ENCODE peak calls at places on chromosomes 6 and 20, in six cellular contexts. J is epithelial cell of esophagus, T is uterus, W is omental fat pad, R is body of pancreas, P is GM12865. S is an unnamed sample.

GRCh38 chr6:31730631-31731086 is 1.6 kb upstream of the DDAH2 start:
- DNase-seq in J (no peak), T (no peak), W (no peak), R (no peak), P (no peak), S (no peak)

GRCh38 chr6:110221738-110222137 is 41.5 kb downstream of the CDC40 start:
- DNase-seq in J (no peak), T (no peak), W (no peak), R (no peak), P (no peak), S (no peak)

GRCh38 chr6:71289039-71289801 is 609 bp downstream of the OGFRL1 start:
- DNase-seq in J (peak), T (no peak), W (no peak), R (peak), P (peak), S (peak)

GRCh38 chr6:13846841-13847240 is 32.5 kb upstream of the MCUR1 start:
- DNase-seq in J (no peak), T (no peak), W (no peak), R (no peak), P (no peak), S (no peak)

GRCh38 chr6:2782356-2782708 is 17.1 kb downstream of the WRNIP1 start:
- DNase-seq in J (no peak), T (no peak), W (no peak), R (no peak), P (no peak), S (no peak)

GRCh38 chr6:125968493-125968892 is 11.9 kb downstream of the HINT3 start:
- DNase-seq in J (no peak), T (no peak), W (no peak), R (no peak), P (no peak), S (no peak)

GRCh38 chr20:23153696-23154341 is 67.7 kb upstream of the CD93 start:
- DNase-seq in J (peak), T (no peak), W (no peak), R (no peak), P (no peak), S (no peak)

GRCh38 chr6:98576811-98577210 is 257.6 kb upstream of the POU3F2 start:
- DNase-seq in J (no peak), T (no peak), W (no peak), R (no peak), P (no peak), S (no peak)

GRCh38 chr20:38085031-38085430 is 51.5 kb downstream of the RPRD1B start:
- DNase-seq in J (no peak), T (no peak), W (no peak), R (no peak), P (no peak), S (no peak)

GRCh38 chr20:53163486-53163885 is 191.3 kb downstream of the TSHZ2 start:
- DNase-seq in J (peak), T (no peak), W (no peak), R (peak), P (peak), S (no peak)

GRCh38 chr6:167996424-167997199 is 859 bp upstream of the KIF25 start:
- DNase-seq in J (no peak), T (no peak), W (no peak), R (no peak), P (peak), S (no peak)

GRCh38 chr20:51531141-51531710 is 11.3 kb downstream of the NFATC2 start:
- DNase-seq in J (peak), T (no peak), W (no peak), R (no peak), P (peak), S (no peak)

GRCh38 chr20:58755062-58755697 is 62.6 kb downstream of the NPEPL1 start:
- DNase-seq in J (no peak), T (no peak), W (no peak), R (no peak), P (no peak), S (no peak)

GRCh38 chr20:19690462-19690861 is 67.6 kb upstream of the RIN2 start:
- DNase-seq in J (no peak), T (no peak), W (no peak), R (no peak), P (no peak), S (no peak)

GRCh38 chr6:135680964-135681913 is 170.3 kb upstream of the PDE7B start:
- DNase-seq in J (peak), T (no peak), W (no peak), R (peak), P (no peak), S (peak)

GRCh38 chr20:4726710-4727391 is 5.1 kb downstream of the PRND start:
- DNase-seq in J (peak), T (peak), W (no peak), R (peak), P (peak), S (no peak)

GRCh38 chr6:87078983-87079616 is 15.8 kb downstream of the CGA start:
- DNase-seq in J (peak), T (peak), W (no peak), R (peak), P (peak), S (peak)

GRCh38 chr6:77834591-77834996 is 181.8 kb downstream of the MEI4 start:
- DNase-seq in J (no peak), T (no peak), W (no peak), R (no peak), P (no peak), S (no peak)

GRCh38 chr6:8556370-8557018 is 121.1 kb upstream of the SLC35B3 start:
- DNase-seq in J (peak), T (no peak), W (no peak), R (no peak), P (no peak), S (no peak)
- TF ChIP-seq CTCF in J (no peak), T (no peak), W (no peak), R (no peak), P (no peak), S (no peak)

GRCh38 chr6:108359901-108360882 is 65.3 kb downstream of the AFG1L start:
- DNase-seq in J (no peak), T (no peak), W (no peak), R (no peak), P (no peak), S (no peak)
- TF ChIP-seq CTCF in J (no peak), T (no peak), W (no peak), R (no peak), P (peak), S (no peak)

DNA sequence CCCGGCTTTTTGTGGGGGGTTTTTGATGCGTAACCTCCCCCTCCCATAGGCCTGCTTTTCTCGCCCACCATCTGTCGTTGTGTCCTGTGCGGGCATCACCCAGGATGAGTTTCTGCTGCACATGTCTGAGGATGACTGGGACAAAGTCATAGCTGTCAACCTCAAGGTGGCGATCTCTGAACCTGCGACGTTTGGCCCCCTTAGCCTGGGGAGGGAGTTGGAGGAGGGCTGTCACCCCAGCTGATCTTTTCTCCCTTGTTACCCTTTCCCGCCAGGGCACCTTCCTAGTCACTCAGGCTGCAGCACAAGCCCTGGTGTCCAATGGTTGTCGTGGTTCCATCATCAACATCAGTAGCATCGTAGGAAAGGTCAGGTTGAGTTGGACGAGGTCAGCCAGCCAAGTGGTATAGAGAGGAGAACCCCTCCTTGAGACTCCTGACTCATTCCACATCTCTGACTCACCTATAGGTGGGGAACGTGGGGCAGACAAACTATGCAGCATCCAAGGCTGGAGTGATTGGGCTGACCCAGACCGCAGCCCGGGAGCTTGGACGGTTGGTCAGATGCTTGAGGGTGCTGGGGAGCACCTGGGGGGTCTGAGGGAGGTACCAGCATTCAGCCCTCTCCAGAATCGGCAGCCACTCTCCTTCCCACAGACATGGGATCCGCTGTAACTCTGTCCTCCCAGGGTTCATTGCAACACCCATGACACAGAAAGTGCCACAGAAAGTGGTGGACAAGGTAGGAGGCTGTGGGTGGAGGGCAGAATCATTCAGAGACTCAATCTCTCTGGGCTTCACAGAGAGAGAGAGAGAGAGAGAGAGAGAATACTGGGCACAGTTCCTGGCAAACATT is 944 bp downstream of the HSD17B8 start:
- DNase-seq in J (peak), T (no peak), W (no peak), R (no peak), P (peak), S (peak)
- TF ChIP-seq CTCF in J (no peak), T (no peak), W (no peak), R (no peak), P (no peak), S (no peak)

GRCh38 chr20:54221383-54221782 is 13.5 kb downstream of the PFDN4 start:
- DNase-seq in J (peak), T (no peak), W (no peak), R (peak), P (peak), S (no peak)

GRCh38 chr20:54220722-54221121 is 12.8 kb downstream of the PFDN4 start:
- DNase-seq in J (no peak), T (no peak), W (no peak), R (no peak), P (no peak), S (no peak)

GRCh38 chr20:54218470-54218869 is 10.6 kb downstream of the PFDN4 start:
- DNase-seq in J (no peak), T (no peak), W (no peak), R (no peak), P (no peak), S (no peak)

GRCh38 chr20:54217762-54218161 is 9.9 kb downstream of the PFDN4 start:
- DNase-seq in J (no peak), T (no peak), W (no peak), R (no peak), P (no peak), S (no peak)

DNA sequence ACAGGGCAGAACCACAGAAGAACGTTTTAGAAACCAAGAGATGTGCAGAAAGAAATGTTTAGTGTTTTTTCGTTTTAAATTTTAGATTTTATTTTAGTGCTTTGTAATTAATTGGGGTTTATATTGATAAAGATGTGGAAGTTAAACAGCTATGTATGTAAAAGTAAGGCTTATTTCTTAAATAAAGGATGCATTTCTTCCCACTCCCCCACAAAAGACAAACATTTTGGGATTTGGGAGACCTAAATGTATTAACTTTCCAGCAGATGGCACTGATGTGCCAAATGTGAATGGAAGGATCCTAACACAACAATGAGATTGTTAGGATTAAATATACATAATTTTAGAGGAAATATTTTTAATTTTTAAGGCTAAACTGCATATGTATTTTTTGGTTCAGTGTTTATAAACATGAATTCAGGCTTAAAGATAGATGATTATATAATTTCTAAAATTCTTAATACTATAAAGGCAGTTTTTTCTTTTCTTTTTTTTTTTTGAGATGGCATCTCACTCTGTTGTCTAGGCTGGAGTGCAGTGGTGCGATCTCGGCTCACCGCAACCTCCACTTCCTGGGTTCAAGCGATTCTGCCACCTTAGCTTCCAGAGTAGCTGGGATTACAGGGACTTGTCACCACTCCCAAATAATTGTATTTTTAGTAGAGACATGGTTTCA is 12.0 kb downstream of the PFDN4 start:
- DNase-seq in J (peak), T (no peak), W (no peak), R (peak), P (no peak), S (peak)
- TF ChIP-seq CTCF in J (peak), T (peak), W (no peak), R (peak), P (peak), S (peak)

GRCh38 chr6:40755046-40755681 is 168.0 kb upstream of the LRFN2 start:
- DNase-seq in J (peak), T (peak), W (no peak), R (no peak), P (no peak), S (no peak)
- TF ChIP-seq CTCF in J (no peak), T (no peak), W (no peak), R (no peak), P (no peak), S (no peak)

GRCh38 chr6:73606428-73606827 is 47.4 kb downstream of the SLC17A5 start:
- DNase-seq in J (no peak), T (no peak), W (no peak), R (no peak), P (peak), S (peak)
- TF ChIP-seq CTCF in J (no peak), T (no peak), W (no peak), R (no peak), P (no peak), S (no peak)

S was measured in Calu3.